ENCODE peak calls at places on chromosome 9, in four cellular contexts. X is stomach, W is colonic mucosa, J is tibial nerve. N is an unnamed sample.

GRCh38 chr9:130500340-130500771 is 55.6 kb downstream of the ASS1 start:
- DNase-seq in X (no peak), W (peak; percentile 56), J (no peak), N (no peak)

GRCh38 chr9:34638138-34638445 is 505 bp upstream of the SIGMAR1 start:
- DNase-seq in X (no peak), J (no peak), W (no peak), N (no peak)

GRCh38 chr9:82117025-82117424 is 128.5 kb downstream of the SPATA31D1 start:
- DNase-seq in W (no peak), X (no peak), J (peak; percentile 48), N (no peak)

GRCh38 chr9:113886933-113887332 is 10.8 kb downstream of the ZNF618 start:
- DNase-seq in W (no peak), J (no peak), X (no peak), N (no peak)

GRCh38 chr9:90838098-90838497 is 36.5 kb downstream of the SYK start:
- DNase-seq in W (no peak), J (no peak), X (peak; percentile 8), N (no peak)

GRCh38 chr9:129333613-129333960 is 155.5 kb upstream of the IER5L start:
- DNase-seq in X (no peak), J (no peak), W (no peak), N (no peak)

GRCh38 chr9:4499917-4500316 is 9.6 kb downstream of the SLC1A1 start:
- DNase-seq in W (no peak), J (no peak), X (no peak), N (no peak)

GRCh38 chr9:79742145-79742820 is 170.5 kb downstream of the TLE4 start:
- DNase-seq in X (no peak), W (no peak), J (no peak), N (no peak)

GRCh38 chr9:14277202-14277601 is 36.7 kb downstream of the NFIB start:
- DNase-seq in J (no peak), X (no peak), W (no peak), N (no peak)

GRCh38 chr9:18459958-18460584 is 13.9 kb upstream of the ADAMTSL1 start:
- DNase-seq in X (no peak), J (no peak), W (no peak), N (no peak)

GRCh38 chr9:92196400-92196799 is 81.2 kb upstream of the SPTLC1 start:
- DNase-seq in J (no peak), W (no peak), X (no peak), N (no peak)

GRCh38 chr9:3292311-3292710 is 233.5 kb downstream of the RFX3 start:
- DNase-seq in W (no peak), J (no peak), X (no peak), N (no peak)

GRCh38 chr9:128061305-128061704 is 5.8 kb downstream of the NAIF1 start:
- DNase-seq in X (no peak), J (no peak), W (no peak), N (no peak)

GRCh38 chr9:37035472-37036236 is 1.6 kb upstream of the PAX5 start:
- DNase-seq in W (no peak), X (no peak), J (no peak), N (peak; percentile 53)

GRCh38 chr9:130042406-130042930 is 521 bp downstream of the FNBP1 start:
- DNase-seq in X (peak; percentile 40), J (no peak), W (no peak), N (peak; percentile 63)

GRCh38 chr9:114525505-114525904 is 20.2 kb upstream of the WHRN start:
- DNase-seq in J (no peak), X (no peak), W (no peak), N (no peak)

DNA sequence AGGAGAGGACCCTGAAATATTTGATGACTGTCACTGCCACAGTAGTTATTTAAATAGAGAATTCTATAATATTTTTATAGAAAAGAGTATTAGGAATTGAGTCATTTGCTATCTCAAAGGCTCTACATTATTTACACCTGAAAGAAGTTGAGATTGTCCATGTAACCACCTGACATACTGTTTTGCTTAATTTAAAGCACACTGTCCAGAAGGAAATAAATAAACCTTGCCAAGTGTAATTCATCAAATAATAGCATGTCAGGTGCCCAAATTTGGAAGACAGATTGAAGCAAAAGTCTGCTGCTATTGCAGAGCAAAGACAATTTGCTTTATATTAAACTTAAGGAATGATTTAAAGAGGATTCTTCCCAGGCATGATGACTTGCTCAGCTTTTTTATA is 64.9 kb downstream of the DAPK1 start:
- DNase-seq in X (no peak), W (no peak), J (no peak), N (no peak)
- H3K4me1 ChIP-seq in X (peaks cover 60% of the 10 kb centered on the region), W (no peaks in the 10 kb centered on the region), J (no peaks in the 10 kb centered on the region), N (no peaks in the 10 kb centered on the region)

GRCh38 chr9:124272979-124273378 is 15.2 kb downstream of the NEK6 start:
- DNase-seq in J (no peak), X (no peak), W (no peak), N (no peak)

GRCh38 chr9:124274738-124275137 is 17.0 kb downstream of the NEK6 start:
- DNase-seq in J (no peak), W (no peak), X (no peak), N (no peak)

GRCh38 chr9:124272118-124272517 is 14.4 kb downstream of the NEK6 start:
- DNase-seq in W (no peak), J (no peak), X (no peak), N (no peak)

GRCh38 chr9:124273428-124274153 is 15.8 kb downstream of the NEK6 start:
- DNase-seq in W (no peak), J (no peak), X (no peak), N (no peak)

GRCh38 chr9:124274228-124274627 is 16.5 kb downstream of the NEK6 start:
- DNase-seq in J (no peak), X (no peak), W (no peak), N (no peak)
- H3K36me3 ChIP-seq in J (no peaks in the 10 kb centered on the region), X (no peaks in the 10 kb centered on the region), W (no peaks in the 10 kb centered on the region), N (no peaks in the 10 kb centered on the region)

GRCh38 chr9:109456811-109457210 is 41.3 kb downstream of the PTPN3 start:
- DNase-seq in W (no peak), X (no peak), J (no peak), N (no peak)
- H3K4me3 ChIP-seq in W (no peak overlapping the region), X (no peak overlapping the region), J (no peak overlapping the region), N (no peak overlapping the region)

DNA sequence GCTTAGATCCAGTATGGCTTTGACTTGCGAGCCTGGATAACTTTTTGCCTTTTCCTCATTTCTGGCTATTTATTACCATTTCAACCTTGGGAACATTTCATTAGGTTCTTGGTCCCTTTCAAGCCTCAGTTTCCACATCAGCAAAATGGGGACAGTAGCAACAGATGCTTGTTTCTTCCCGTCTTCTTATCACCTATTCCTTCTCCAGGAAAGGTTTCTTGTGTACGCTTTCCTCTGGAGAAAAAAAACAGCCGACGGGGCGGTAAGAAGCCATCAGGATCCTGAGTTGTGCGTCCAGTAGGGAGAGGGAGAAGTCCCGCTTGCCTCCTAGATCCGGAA is 547 bp upstream of the SLC44A1 start:
- DNase-seq in X (no peak), W (no peak), J (no peak), N (no peak)
- H3K4me1 ChIP-seq in X (peaks cover 57% of the 10 kb centered on the region), W (peaks cover 6% of the 10 kb centered on the region), J (no peaks in the 10 kb centered on the region), N (peaks cover 21% of the 10 kb centered on the region)